ENCODE peak calls at places on chromosome 20, in eight cellular contexts. W, P, F, N, M, E, X and T are unnamed samples.

GRCh38 chr20:15138548-15139126 is 801.2 kb upstream of the FLRT3 start:
- DNase-seq in W (no peak), P (no peak), F (no peak), N (no peak), M (no peak), E (no peak), X (no peak), T (no peak)

GRCh38 chr20:57761413-57761734 is 51.6 kb upstream of the PMEPA1 start:
- DNase-seq in W (no peak), P (peak; percentile 2), F (no peak), N (no peak), M (no peak), E (no peak), X (no peak), T (no peak)

GRCh38 chr20:40897177-40897700 is 131.4 kb upstream of the TOP1 start:
- DNase-seq in W (peak; percentile 21), P (no peak), F (no peak), N (no peak), M (no peak), E (no peak), X (no peak), T (no peak)

GRCh38 chr20:7275628-7276237 is 508.2 kb downstream of the BMP2 start:
- DNase-seq in W (no peak), P (no peak), F (no peak), N (no peak), M (no peak), E (no peak), X (no peak), T (no peak)

GRCh38 chr20:58576590-58576944 is 61.4 kb upstream of the APCDD1L start:
- DNase-seq in W (no peak), P (peak; percentile 32), F (no peak), N (no peak), M (peak; percentile 27), E (no peak), X (no peak), T (no peak)

GRCh38 chr20:21179796-21180195 is 53.9 kb downstream of the KIZ start:
- DNase-seq in W (peak; percentile 14), P (no peak), F (no peak), N (no peak), M (no peak), E (no peak), X (no peak), T (no peak)

GRCh38 chr20:62517901-62518610 is 42.3 kb upstream of the GATA5 start:
- DNase-seq in W (no peak), P (no peak), F (no peak), N (no peak), M (no peak), E (no peak), X (no peak), T (no peak)

GRCh38 chr20:50569864-50570836 is 60.0 kb downstream of the PTPN1 start:
- DNase-seq in W (peak; percentile 27), P (no peak), F (no peak), N (no peak), M (no peak), E (no peak), X (peak; percentile 54), T (no peak)

GRCh38 chr20:25399038-25399430 is 8.4 kb upstream of the ABHD12 start:
- DNase-seq in W (peak; percentile 76), P (no peak), F (no peak), N (no peak), M (peak; percentile 68), E (no peak), X (peak; percentile 74), T (peak; percentile 52)

GRCh38 chr20:36645998-36646397 is at the start of gene SLA2:
- DNase-seq in W (no peak), P (no peak), F (no peak), N (no peak), M (no peak), E (peak; percentile 23), X (peak; percentile 96), T (no peak)

GRCh38 chr20:64044484-64045247 is 4.8 kb downstream of the SOX18 start:
- DNase-seq in W (peak; percentile 71), P (no peak), F (no peak), N (no peak), M (peak; percentile 50), E (no peak), X (no peak), T (no peak)

GRCh38 chr20:45792513-45793118 is 862 bp downstream of the DNTTIP1 start:
- DNase-seq in W (no peak), P (no peak), F (no peak), N (no peak), M (no peak), E (no peak), X (peak; percentile 30), T (no peak)

GRCh38 chr20:59062057-59062456 is 19.5 kb upstream of the PRELID3B start:
- DNase-seq in W (no peak), P (no peak), F (no peak), N (no peak), M (peak; percentile 75), E (no peak), X (no peak), T (peak; percentile 39)

GRCh38 chr20:24495266-24495665 is 25.8 kb downstream of the SYNDIG1 start:
- DNase-seq in W (no peak), P (peak; percentile 58), F (no peak), N (no peak), M (no peak), E (no peak), X (no peak), T (no peak)

GRCh38 chr20:53917145-53918009 is 153.0 kb downstream of the BCAS1 start:
- DNase-seq in W (peak; percentile 71), P (peak; percentile 77), F (no peak), N (no peak), M (no peak), E (no peak), X (no peak), T (no peak)